ENCODE peak calls at places on chromosomes 16 and 17, in seven cellular contexts. N is fibroblast of lung, T is cardiac fibroblast, H is lower leg skin, X is activated B cell treated with CpG ODN at 0.5 μM for 24 hours, U is heart right ventricle, I is HL-60. P is an unnamed sample.

GRCh38 chr17:2244545-2245525 is 58.8 kb downstream of the SMG6 start:
- DNase-seq in N (peak), T (peak), H (peak), X (peak), U (peak), I (peak), P (peak)

GRCh38 chr17:57677301-57677700 is 67.8 kb downstream of the CCDC182 start:
- DNase-seq in N (no peak), T (no peak), H (peak), X (no peak), U (no peak), I (no peak), P (no peak)

GRCh38 chr17:44492706-44493272 is 10.4 kb downstream of the GPATCH8 start:
- DNase-seq in N (no peak), T (no peak), H (no peak), X (no peak), U (no peak), I (no peak), P (no peak)

GRCh38 chr17:13671771-13672170 is 70.0 kb upstream of the HS3ST3A1 start:
- DNase-seq in N (no peak), T (no peak), H (no peak), X (no peak), U (no peak), I (no peak), P (no peak)

GRCh38 chr16:17696696-17697095 is 225.9 kb upstream of the XYLT1 start:
- DNase-seq in N (no peak), T (no peak), H (no peak), X (no peak), U (no peak), I (no peak), P (no peak)

GRCh38 chr17:83196088-83196765 is 116.8 kb downstream of the METRNL start:
- DNase-seq in N (peak), T (peak), H (no peak), X (peak), U (no peak), I (no peak), P (peak)

GRCh38 chr16:69761983-69762842 is at the start of gene WWP2:
- DNase-seq in N (peak), T (peak), H (peak), X (peak), U (peak), I (peak), P (peak)

GRCh38 chr16:21300309-21301167 is 22.4 kb upstream of the CRYM start:
- DNase-seq in N (peak), T (peak), H (peak), X (peak), U (peak), I (peak), P (peak)

GRCh38 chr17:80133626-80133970 is 13.3 kb downstream of the EIF4A3 start:
- DNase-seq in N (no peak), T (no peak), H (peak), X (no peak), U (no peak), I (no peak), P (no peak)

GRCh38 chr16:28069921-28070794 is 6.6 kb upstream of the GSG1L start:
- DNase-seq in N (peak), T (no peak), H (no peak), X (no peak), U (no peak), I (no peak), P (peak)

GRCh38 chr16:19523184-19523558 is 571 bp upstream of the CCP110 start:
- DNase-seq in N (no peak), T (no peak), H (no peak), X (no peak), U (peak), I (no peak), P (no peak)

GRCh38 chr16:29744541-29745101 is 1.2 kb downstream of the C16orf54 start:
- DNase-seq in N (no peak), T (no peak), H (no peak), X (no peak), U (no peak), I (peak), P (no peak)

GRCh38 chr17:45035848-45036247 is 15.6 kb downstream of the DCAKD start:
- DNase-seq in N (no peak), T (no peak), H (no peak), X (no peak), U (no peak), I (no peak), P (no peak)

GRCh38 chr17:37148171-37148570 is 199.4 kb downstream of the AATF start:
- DNase-seq in N (peak), T (peak), H (no peak), X (no peak), U (peak), I (no peak), P (no peak)

GRCh38 chr16:76345093-76345735 is 68.0 kb downstream of the CNTNAP4 start:
- DNase-seq in N (peak), T (peak), H (no peak), X (no peak), U (peak), I (no peak), P (no peak)

GRCh38 chr17:42675348-42675983 is 1.3 kb downstream of the PLEKHH3 start:
- DNase-seq in N (no peak), T (no peak), H (no peak), X (no peak), U (peak), I (no peak), P (no peak)

GRCh38 chr16:30703971-30704370 is 5.0 kb downstream of the SRCAP start:
- DNase-seq in N (no peak), T (no peak), H (no peak), X (no peak), U (no peak), I (no peak), P (no peak)

GRCh38 chr16:10933865-10934264 is 8.4 kb downstream of the DEXI start:
- DNase-seq in N (no peak), T (no peak), H (no peak), X (no peak), U (no peak), I (no peak), P (no peak)

GRCh38 chr17:59851431-59852375 is 41.0 kb downstream of the TUBD1 start:
- DNase-seq in N (peak), T (peak), H (peak), X (no peak), U (no peak), I (no peak), P (no peak)

GRCh38 chr17:58783380-58783779 is 27.7 kb downstream of the PPM1E start:
- DNase-seq in N (peak), T (peak), H (no peak), X (no peak), U (no peak), I (no peak), P (no peak)

GRCh38 chr17:14793237-14793636 is 471.9 kb downstream of the PMP22 start:
- DNase-seq in N (peak), T (no peak), H (no peak), X (no peak), U (no peak), I (no peak), P (no peak)

GRCh38 chr17:45902892-45903346 is 8.6 kb downstream of the MAPT start:
- DNase-seq in N (no peak), T (no peak), H (no peak), X (no peak), U (no peak), I (no peak), P (no peak)

GRCh38 chr17:12282056-12282455 is 261.4 kb downstream of the MAP2K4 start:
- DNase-seq in N (peak), T (no peak), H (no peak), X (no peak), U (no peak), I (no peak), P (no peak)

GRCh38 chr16:69410285-69410990 is 14.0 kb upstream of the CYB5B start:
- DNase-seq in N (peak), T (peak), H (no peak), X (no peak), U (no peak), I (no peak), P (no peak)

GRCh38 chr17:47934856-47935255 is 6.5 kb upstream of the PNPO start:
- DNase-seq in N (no peak), T (no peak), H (no peak), X (no peak), U (no peak), I (no peak), P (no peak)

GRCh38 chr17:44786551-44787081 is 27.8 kb downstream of the ADAM11 start:
- DNase-seq in N (no peak), T (no peak), H (no peak), X (no peak), U (peak), I (no peak), P (no peak)

GRCh38 chr17:282912-283882 is 69.4 kb downstream of the RPH3AL start:
- DNase-seq in N (no peak), T (no peak), H (peak), X (no peak), U (no peak), I (no peak), P (no peak)

GRCh38 chr17:42456223-42457106 is 2.2 kb upstream of the ATP6V0A1 start:
- DNase-seq in N (peak), T (peak), H (no peak), X (no peak), U (no peak), I (peak), P (no peak)

GRCh38 chr17:8881606-8882005 is 14.1 kb upstream of the PIK3R6 start:
- DNase-seq in N (no peak), T (no peak), H (no peak), X (no peak), U (no peak), I (no peak), P (no peak)

GRCh38 chr16:10040136-10041080 is 141.8 kb downstream of the GRIN2A start:
- DNase-seq in N (no peak), T (no peak), H (no peak), X (no peak), U (no peak), I (no peak), P (peak)

GRCh38 chr16:54164789-54165173 is 121.8 kb downstream of the IRX3 start:
- DNase-seq in N (no peak), T (no peak), H (no peak), X (no peak), U (no peak), I (peak), P (no peak)

GRCh38 chr17:732788-733720 is 658 bp downstream of the TLCD3A start:
- DNase-seq in N (peak), T (peak), H (no peak), X (peak), U (no peak), I (no peak), P (peak)

GRCh38 chr17:42578282-42578869 is 847 bp upstream of the PSMC3IP start:
- DNase-seq in N (peak), T (peak), H (peak), X (peak), U (peak), I (peak), P (peak)

GRCh38 chr17:64679710-64680216 is 17.7 kb upstream of the SMURF2 start:
- DNase-seq in N (peak), T (peak), H (no peak), X (no peak), U (no peak), I (no peak), P (no peak)

GRCh38 chr17:78327880-78328279 is 32.0 kb downstream of the SOCS3 start:
- DNase-seq in N (no peak), T (no peak), H (no peak), X (no peak), U (no peak), I (no peak), P (no peak)

GRCh38 chr16:84836234-84836647 is 16.5 kb downstream of the CRISPLD2 start:
- DNase-seq in N (peak), T (peak), H (peak), X (no peak), U (peak), I (no peak), P (no peak)

GRCh38 chr17:82101301-82101715 is 3.3 kb upstream of the FASN start:
- DNase-seq in N (no peak), T (no peak), H (no peak), X (no peak), U (no peak), I (no peak), P (no peak)

GRCh38 chr16:47143677-47144558 is at the start of gene NETO2:
- DNase-seq in N (peak), T (peak), H (no peak), X (peak), U (peak), I (peak), P (peak)

GRCh38 chr17:71975331-71975801 is 145.5 kb upstream of the SOX9 start:
- DNase-seq in N (peak), T (peak), H (peak), X (no peak), U (peak), I (no peak), P (no peak)

DNA sequence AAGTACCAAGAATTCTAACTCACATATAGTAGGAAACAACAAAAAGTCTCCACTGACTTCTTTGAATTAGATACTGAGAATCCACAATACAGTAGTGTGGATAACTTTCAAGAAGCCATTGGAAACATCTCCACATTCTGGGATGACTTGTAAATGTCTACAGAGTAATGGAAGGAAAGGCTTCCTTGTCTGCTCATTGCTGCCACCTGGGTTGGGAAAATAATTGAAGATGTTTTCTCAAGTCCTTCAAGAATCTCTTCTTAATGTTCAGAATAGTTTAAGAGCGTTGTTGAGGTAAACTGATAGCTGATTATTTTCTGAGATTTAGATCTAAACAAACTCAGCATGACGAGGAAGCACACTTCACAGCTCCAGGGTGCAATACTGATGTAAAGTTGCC is 14.0 kb downstream of the CPSF4L start:
- DNase-seq in N (peak), T (peak), H (no peak), X (no peak), U (no peak), I (no peak), P (no peak)
- TF ChIP-seq CTCF in N (peak), T (no peak), H (no peak), X (no peak), U (no peak), I (no peak), P (no peak)

GRCh38 chr17:50269477-50270429 is 4.5 kb upstream of the TMEM92 start:
- DNase-seq in N (peak), T (peak), H (peak), X (peak), U (peak), I (peak), P (peak)

GRCh38 chr17:50268632-50269287 is 5.5 kb upstream of the TMEM92 start:
- DNase-seq in N (peak), T (peak), H (peak), X (peak), U (no peak), I (no peak), P (no peak)

GRCh38 chr17:50272246-50272645 is 2.0 kb upstream of the TMEM92 start:
- DNase-seq in N (no peak), T (no peak), H (peak), X (peak), U (no peak), I (no peak), P (no peak)

GRCh38 chr17:50271173-50271750 is 3.0 kb upstream of the TMEM92 start:
- DNase-seq in N (peak), T (no peak), H (no peak), X (no peak), U (no peak), I (no peak), P (no peak)

DNA sequence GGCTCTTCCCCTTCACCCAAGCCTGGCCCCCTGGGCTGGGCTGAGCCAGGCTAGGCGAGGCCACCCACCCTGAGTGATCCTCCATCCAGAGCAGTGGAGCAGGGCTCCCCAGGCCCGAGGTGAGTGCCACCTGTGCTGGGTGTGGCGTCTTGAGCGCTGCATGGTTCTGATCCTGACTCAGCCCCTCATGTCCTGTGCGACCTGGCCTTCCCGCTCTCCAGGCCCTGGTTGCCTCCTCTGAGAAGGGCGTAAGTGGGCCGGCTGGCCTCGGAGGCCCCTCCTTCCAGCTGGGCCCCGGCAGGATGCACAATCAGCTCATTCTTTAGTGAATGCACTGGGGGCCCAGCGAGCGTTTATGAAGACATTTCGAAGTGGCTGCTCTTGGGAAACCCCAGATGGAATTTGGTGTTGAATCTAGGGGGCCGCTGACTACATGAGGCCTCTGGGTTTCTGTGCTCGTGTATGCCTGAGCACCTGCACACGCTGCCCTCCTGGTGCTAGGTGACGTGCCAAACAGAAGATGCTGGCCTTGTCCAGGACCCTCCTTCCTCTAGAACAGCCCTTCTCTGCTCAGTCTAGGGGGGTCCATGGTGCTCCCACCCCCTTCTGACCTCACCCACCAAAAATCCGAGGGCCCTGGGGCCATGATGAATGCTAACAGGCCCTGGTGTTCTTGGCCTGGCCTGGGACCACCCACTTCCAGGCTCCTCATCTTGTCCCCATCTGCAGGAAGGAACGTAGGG is 3.7 kb upstream of the TMEM92 start:
- DNase-seq in N (peak), T (peak), H (peak), X (peak), U (no peak), I (no peak), P (no peak)
- TF ChIP-seq CTCF in N (no peak), T (no peak), H (no peak), X (no peak), U (no peak), I (no peak), P (peak)

GRCh38 chr17:19301973-19302372 is 60.5 kb downstream of the B9D1 start:
- DNase-seq in N (no peak), T (no peak), H (no peak), X (no peak), U (no peak), I (no peak), P (no peak)
- TF ChIP-seq CTCF in N (no peak), T (no peak), H (no peak), X (no peak), U (no peak), I (no peak), P (no peak)

DNA sequence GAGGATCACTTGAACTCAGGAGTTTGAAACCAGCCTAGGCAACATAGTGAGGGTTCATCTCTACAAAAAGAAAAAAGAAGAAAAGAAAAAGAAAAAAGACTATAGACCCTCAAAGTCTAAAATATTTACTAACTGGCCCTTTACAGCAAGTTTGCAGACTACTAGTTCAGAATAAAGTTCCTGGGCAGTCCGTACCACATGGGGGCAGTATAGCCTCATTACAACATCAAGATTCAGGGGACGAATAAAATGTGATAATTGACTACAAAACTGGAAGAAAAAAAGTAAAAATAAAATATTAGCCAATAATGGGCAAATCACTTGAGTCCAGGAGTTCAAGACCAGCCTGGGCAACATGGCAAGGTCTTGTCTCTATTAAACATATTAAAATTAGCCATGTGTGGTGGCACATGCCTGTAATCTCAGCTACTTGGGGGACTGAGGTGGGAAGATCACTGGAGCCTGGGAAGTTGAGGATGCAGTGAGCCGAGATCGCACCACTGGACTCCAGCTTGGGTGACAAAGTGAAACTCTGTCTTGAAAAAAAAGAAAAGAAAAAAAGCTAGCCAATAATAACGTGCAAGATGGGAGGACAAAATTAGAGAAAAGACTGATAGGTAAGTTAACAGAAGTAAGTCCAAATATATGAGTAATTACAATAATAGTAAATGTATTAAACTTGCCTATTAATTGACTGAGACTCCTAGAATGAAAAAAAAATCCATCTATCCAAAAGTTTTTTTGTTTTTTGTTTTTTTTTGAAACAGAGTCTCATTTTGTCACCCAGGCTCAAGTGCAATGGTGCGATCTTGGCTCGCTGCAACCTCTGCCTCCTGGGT is 129.4 kb upstream of the SEC14L1 start:
- DNase-seq in N (peak), T (peak), H (no peak), X (no peak), U (no peak), I (peak), P (peak)
- TF ChIP-seq CTCF in N (peak), T (peak), H (no peak), X (no peak), U (peak), I (peak), P (peak)

GRCh38 chr16:52581530-52581929 is 34.6 kb upstream of the TOX3 start:
- DNase-seq in N (no peak), T (no peak), H (no peak), X (no peak), U (no peak), I (no peak), P (no peak)
- TF ChIP-seq CTCF in N (no peak), T (no peak), H (no peak), X (no peak), U (no peak), I (no peak), P (no peak)

GRCh38 chr16:73797115-73797514 is 499.5 kb upstream of the PSMD7 start:
- DNase-seq in N (no peak), T (no peak), H (no peak), X (no peak), U (no peak), I (no peak), P (no peak)
- TF ChIP-seq CTCF in N (no peak), T (no peak), H (no peak), X (no peak), U (no peak), I (no peak), P (no peak)

P was measured in glutamatergic neuron.